ENCODE peak calls at places on chromosome 2, in five cellular contexts. G is CD4-positive, CD25-positive, alpha-beta regulatory T cell; Y is pancreas; J is colonic mucosa; Z is neuronal stem cell. I is an unnamed sample.

GRCh38 chr2:236675051-236675450 is 105.4 kb downstream of the ACKR3 start:
- DNase-seq in Y (no peak), Z (no peak), G (no peak), J (no peak), I (no peak)

GRCh38 chr2:29931818-29932217 is 10.4 kb upstream of the ALK start:
- DNase-seq in G (no peak), J (no peak), Z (no peak), Y (no peak), I (no peak)

GRCh38 chr2:154402138-154402714 is 296.3 kb upstream of the KCNJ3 start:
- DNase-seq in G (peak), Y (no peak), J (no peak), Z (peak), I (peak)

GRCh38 chr2:204109681-204110080 is 173.1 kb downstream of the ICOS start:
- DNase-seq in Z (no peak), J (no peak), G (no peak), Y (no peak), I (no peak)

GRCh38 chr2:64609229-64609994 is 44.3 kb downstream of the SERTAD2 start:
- DNase-seq in J (peak), Y (peak), Z (no peak), G (peak), I (peak)

GRCh38 chr2:55052087-55053061 is 2.1 kb upstream of the RTN4 start:
- DNase-seq in Z (no peak), J (no peak), G (no peak), Y (no peak), I (peak)

GRCh38 chr2:219812672-219813071 is 185.2 kb downstream of the SLC4A3 start:
- DNase-seq in Z (no peak), Y (no peak), J (no peak), G (no peak), I (no peak)

GRCh38 chr2:205510345-205510744 is 172.0 kb upstream of the NRP2 start:
- DNase-seq in Z (no peak), G (no peak), Y (no peak), J (no peak), I (no peak)

GRCh38 chr2:198186257-198186656 is 381.9 kb downstream of the PLCL1 start:
- DNase-seq in Y (no peak), Z (no peak), G (no peak), J (no peak), I (no peak)

GRCh38 chr2:109439315-109439714 is 174.5 kb downstream of the SEPTIN10 start:
- DNase-seq in G (no peak), Y (no peak), J (no peak), Z (no peak), I (no peak)

GRCh38 chr2:23658466-23658942 is 268.4 kb downstream of the ATAD2B start:
- DNase-seq in Z (no peak), Y (no peak), J (peak), G (no peak), I (no peak)

GRCh38 chr2:239326831-239327535 is 73.8 kb downstream of the HDAC4 start:
- DNase-seq in Y (peak), J (peak), G (peak), Z (no peak), I (peak)

GRCh38 chr2:43358688-43359201 is 132.3 kb upstream of the ZFP36L2 start:
- DNase-seq in J (no peak), G (no peak), Z (no peak), Y (no peak), I (no peak)

GRCh38 chr2:179751184-179751809 is 110.1 kb downstream of the ZNF385B start:
- DNase-seq in J (no peak), G (no peak), Z (no peak), Y (no peak), I (no peak)

GRCh38 chr2:100395532-100396350 is 21.7 kb downstream of the CHST10 start:
- DNase-seq in Y (no peak), J (no peak), Z (no peak), G (no peak), I (no peak)
- H3K27ac ChIP-seq in Y (no peak), J (no peak), Z (no peak), G (no peak), I (no peak)

GRCh38 chr2:101793277-101793969 is 95.9 kb downstream of the MAP4K4 start:
- DNase-seq in Y (no peak), J (no peak), Z (peak), G (no peak), I (no peak)

GRCh38 chr2:101796825-101797600 is 99.5 kb downstream of the MAP4K4 start:
- DNase-seq in Z (no peak), Y (no peak), G (no peak), J (no peak), I (no peak)

GRCh38 chr2:101795033-101795432 is 97.5 kb downstream of the MAP4K4 start:
- DNase-seq in J (no peak), Z (no peak), Y (no peak), G (no peak), I (no peak)

GRCh38 chr2:101792208-101792607 is 94.7 kb downstream of the MAP4K4 start:
- DNase-seq in Z (no peak), J (no peak), Y (no peak), G (no peak), I (no peak)

GRCh38 chr2:101794141-101794540 is 96.6 kb downstream of the MAP4K4 start:
- DNase-seq in J (no peak), Z (no peak), G (no peak), Y (no peak), I (no peak)
- H3K27ac ChIP-seq in J (no peak), Z (no peak), G (no peak), Y (no peak), I (no peak)

GRCh38 chr2:238242731-238243495 is 3.1 kb upstream of the HES6 start:
- DNase-seq in J (no peak), G (no peak), Y (peak), Z (no peak), I (no peak)

GRCh38 chr2:238239552-238239871 is 326 bp downstream of the HES6 start:
- DNase-seq in Z (no peak), Y (no peak), G (no peak), J (no peak), I (no peak)

GRCh38 chr2:238241970-238242369 is 2.1 kb upstream of the HES6 start:
- DNase-seq in Z (no peak), Y (no peak), J (no peak), G (no peak), I (no peak)

GRCh38 chr2:238239872-238240760 is at the start of gene HES6:
- DNase-seq in J (peak), Y (peak), G (peak), Z (peak), I (peak)

DNA sequence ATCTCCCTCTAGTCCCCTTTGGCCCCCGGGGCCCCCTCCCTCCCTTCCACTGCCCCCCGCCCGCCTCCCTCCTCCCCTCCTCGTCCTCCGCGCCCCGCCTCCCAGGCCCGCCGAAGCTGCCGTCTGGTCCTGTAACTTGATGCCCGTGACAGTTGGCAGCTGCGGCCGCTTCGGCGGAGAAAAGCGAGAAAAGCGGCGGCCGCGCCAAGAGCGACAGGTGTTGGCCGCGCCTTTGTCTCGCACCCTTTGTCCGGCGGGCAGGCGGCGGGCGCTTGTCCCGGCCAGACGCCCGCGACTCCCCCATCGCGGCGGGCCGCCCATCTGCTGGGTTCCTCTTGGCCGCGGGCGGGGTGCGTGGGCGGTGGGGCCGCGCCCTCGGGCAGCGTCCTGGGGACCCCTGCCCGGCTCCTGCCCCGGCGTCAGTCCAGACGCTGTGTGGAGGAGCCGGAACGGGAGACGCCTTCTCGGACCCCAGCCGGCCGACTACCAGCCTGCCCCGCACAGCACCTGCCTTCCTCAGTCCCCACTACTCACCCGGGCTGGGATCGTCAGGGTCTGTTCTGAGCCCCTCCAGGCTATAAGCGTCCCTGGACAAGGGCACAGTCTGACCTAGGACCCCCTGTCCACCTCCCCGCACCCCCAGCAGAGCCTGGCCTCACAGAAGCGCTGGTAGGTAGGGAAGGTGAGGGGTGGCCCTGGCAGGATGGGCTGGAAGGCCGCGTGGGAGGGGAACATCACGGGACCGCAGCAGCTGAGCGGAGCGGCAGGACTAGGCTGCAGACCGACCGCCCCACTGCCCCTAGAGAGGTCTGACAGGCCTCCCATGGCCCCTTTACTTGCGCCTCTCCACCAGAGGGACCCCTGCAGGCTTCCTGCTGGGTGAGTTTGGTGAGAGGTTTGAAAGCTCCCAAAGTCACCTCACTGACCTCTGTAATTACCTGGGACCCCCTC is 1.2 kb upstream of the HES6 start:
- DNase-seq in Z (peak), G (no peak), Y (peak), J (peak), I (no peak)
- H3K27ac ChIP-seq in Z (no peak), G (no peak), Y (peak), J (no peak), I (no peak)

GRCh38 chr2:74462786-74463105 is 2.4 kb downstream of the MOGS start:
- DNase-seq in Y (no peak), G (no peak), J (no peak), Z (no peak), I (no peak)
- H3K27ac ChIP-seq in Y (no peak), G (no peak), J (no peak), Z (no peak), I (no peak)

GRCh38 chr2:65729246-65729645 is 296.8 kb upstream of the SPRED2 start:
- DNase-seq in Z (no peak), Y (no peak), J (no peak), G (no peak), I (no peak)
- H3K27ac ChIP-seq in Z (no peak), Y (no peak), J (no peak), G (no peak), I (no peak)

GRCh38 chr2:37654932-37655331 is 16.5 kb downstream of the CDC42EP3 start:
- DNase-seq in Y (no peak), G (peak), Z (no peak), J (no peak), I (no peak)
- H3K27ac ChIP-seq in Y (no peak), G (peak), Z (no peak), J (peak), I (no peak)

GRCh38 chr2:230130668-230131364 is 62.1 kb upstream of the SLC16A14 start:
- DNase-seq in J (peak), Y (no peak), Z (no peak), G (no peak), I (no peak)
- H3K27ac ChIP-seq in J (peak), Y (no peak), Z (no peak), G (no peak), I (no peak)

DNA sequence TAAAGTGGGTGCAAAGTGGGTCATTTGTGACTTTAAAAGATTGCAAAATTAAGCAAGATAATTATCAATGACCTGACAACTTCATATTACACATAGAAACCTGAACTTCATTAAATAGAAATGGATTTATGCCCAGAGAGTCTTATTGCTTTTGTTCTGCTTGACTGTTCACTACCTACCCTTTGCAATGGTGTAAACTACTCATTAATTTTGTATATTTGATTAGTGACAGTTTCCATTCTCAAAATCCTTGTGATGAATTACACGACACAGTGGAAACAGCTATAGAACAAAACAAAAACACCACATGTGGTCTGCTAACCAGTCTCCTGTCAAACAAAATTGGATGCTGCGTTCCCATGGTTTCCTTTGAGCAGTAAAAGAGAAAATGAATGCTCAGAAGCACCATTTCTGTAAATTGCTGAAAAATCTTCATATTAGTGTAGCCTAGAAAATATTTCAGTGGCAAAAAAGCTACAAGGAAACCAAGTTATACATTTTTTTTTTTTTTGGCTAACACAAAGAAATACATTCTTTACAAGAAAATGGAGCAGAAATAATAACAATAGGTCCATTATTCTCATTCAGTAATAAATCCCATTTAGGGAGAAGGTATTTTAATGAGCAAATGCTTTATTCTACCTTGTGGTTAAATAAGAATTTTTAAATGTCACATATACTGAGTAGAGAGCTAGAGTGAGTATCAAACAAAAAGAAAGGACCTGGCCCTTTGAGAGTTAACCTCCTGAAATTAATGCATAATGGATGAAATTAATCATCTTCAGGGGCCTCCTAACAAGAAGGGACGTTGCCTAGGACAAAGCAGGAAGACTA is 355.2 kb upstream of the ZC3H15 start:
- DNase-seq in Y (no peak), G (no peak), Z (peak), J (no peak), I (no peak)
- H3K27ac ChIP-seq in Y (no peak), G (no peak), Z (peak), J (no peak), I (no peak)

DNA sequence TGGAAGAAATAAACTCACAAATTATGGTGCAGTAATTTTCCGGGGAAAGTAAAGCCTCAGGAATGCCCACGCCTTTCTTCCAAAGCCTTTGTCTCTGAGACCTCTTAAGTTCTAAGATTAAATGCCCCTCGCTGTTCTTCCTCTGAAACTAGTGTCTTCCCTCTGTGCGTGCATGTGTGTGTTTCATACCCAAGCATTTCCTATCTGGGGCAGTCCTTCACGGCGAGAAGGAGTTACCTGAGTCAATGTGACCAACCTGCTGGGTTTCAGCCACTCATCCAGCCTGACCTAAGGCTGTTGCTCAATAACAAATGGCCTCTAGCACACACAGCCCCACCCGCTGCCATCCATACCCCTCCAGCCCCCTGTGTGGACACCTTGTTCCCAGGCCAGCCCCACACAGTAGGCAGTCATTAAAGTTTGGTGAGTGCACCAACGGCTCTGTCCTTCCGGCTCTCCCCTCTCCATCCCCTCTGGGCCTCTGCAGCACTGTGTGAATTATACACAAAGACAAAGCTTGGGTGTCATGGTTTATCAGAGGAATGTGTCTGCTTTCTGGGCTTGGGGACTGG is 53.8 kb upstream of the FOSL2 start:
- DNase-seq in Y (no peak), J (no peak), Z (no peak), G (no peak), I (no peak)
- H3K27ac ChIP-seq in Y (no peak), J (peak), Z (peak), G (no peak), I (no peak)